ENCODE peak calls at places on chromosomes 5 and 9, in ten cellular contexts. N is GM06990, Z is sciatic nerve, U is HFFc6, A is NCI-H345, K is mucosa of gallbladder, B is kidney tubule cell, G is progenitor cell of endocrine pancreas, T is HEK293T, X is fibroblast of the aortic adventitia. P is an unnamed sample.

GRCh38 chr5:116455061-116455460 is 119.6 kb downstream of the SEMA6A start:
- DNase-seq in N (no peak), Z (no peak), U (peak; percentile 47), A (no peak), K (no peak), B (peak; percentile 85), G (no peak), T (no peak), X (peak; percentile 68), P (no peak)

GRCh38 chr5:2207416-2207950 is 324.8 kb upstream of the IRX4 start:
- DNase-seq in N (no peak), Z (no peak), U (no peak), A (no peak), K (peak; percentile 5), B (no peak), G (no peak), T (no peak), X (no peak), P (no peak)

GRCh38 chr9:94919376-94920098 is 193.0 kb downstream of the AOPEP start:
- DNase-seq in N (no peak), Z (no peak), U (peak; percentile 70), A (no peak), K (no peak), B (peak; percentile 34), G (no peak), T (no peak), X (no peak), P (peak; percentile 65)

GRCh38 chr9:123775289-123775688 is 154.6 kb downstream of the DENND1A start:
- DNase-seq in N (no peak), Z (no peak), U (no peak), A (no peak), K (no peak), B (no peak), G (no peak), T (no peak), X (no peak), P (no peak)

GRCh38 chr9:20358201-20358600 is 264.1 kb downstream of the MLLT3 start:
- DNase-seq in N (no peak), Z (no peak), U (peak; percentile 56), A (no peak), K (no peak), B (peak; percentile 54), G (no peak), T (no peak), X (peak; percentile 36), P (no peak)

GRCh38 chr5:132296412-132297001 is 2.3 kb downstream of the SLC22A4 start:
- DNase-seq in N (no peak), Z (no peak), U (no peak), A (no peak), K (no peak), B (no peak), G (no peak), T (no peak), X (peak; percentile 40), P (no peak)

GRCh38 chr5:149608936-149609502 is 27.7 kb downstream of the ARHGEF37 start:
- DNase-seq in N (no peak), Z (no peak), U (no peak), A (no peak), K (no peak), B (no peak), G (no peak), T (no peak), X (no peak), P (no peak)

GRCh38 chr5:54580997-54581741 is 63.6 kb downstream of the SNX18 start:
- DNase-seq in N (no peak), Z (no peak), U (peak; percentile 5), A (no peak), K (no peak), B (no peak), G (no peak), T (no peak), X (peak; percentile 72), P (no peak)

GRCh38 chr5:126234563-126235195 is 188.5 kb upstream of the GRAMD2B start:
- DNase-seq in N (no peak), Z (no peak), U (no peak), A (no peak), K (no peak), B (peak; percentile 64), G (no peak), T (peak; percentile 55), X (peak; percentile 17), P (no peak)

GRCh38 chr9:70232476-70232875 is 26.3 kb upstream of the SMC5 start:
- DNase-seq in N (no peak), Z (no peak), U (no peak), A (no peak), K (no peak), B (no peak), G (no peak), T (no peak), X (no peak), P (no peak)

GRCh38 chr9:129408535-129409215 is 212.2 kb downstream of the C9orf50 start:
- DNase-seq in N (no peak), Z (no peak), U (no peak), A (no peak), K (peak; percentile 87), B (peak; percentile 40), G (no peak), T (no peak), X (no peak), P (no peak)

GRCh38 chr9:15576350-15577050 is 23.7 kb downstream of the CCDC171 start:
- DNase-seq in N (no peak), Z (no peak), U (no peak), A (no peak), K (no peak), B (peak; percentile 32), G (no peak), T (no peak), X (peak; percentile 4), P (no peak)

GRCh38 chr9:32644698-32645097 is 9.2 kb upstream of the TAF1L start:
- DNase-seq in N (no peak), Z (no peak), U (peak; percentile 89), A (no peak), K (no peak), B (peak; percentile 83), G (no peak), T (no peak), X (peak; percentile 97), P (no peak)

GRCh38 chr9:116124472-116125040 is 29.0 kb upstream of the PAPPA start:
- DNase-seq in N (no peak), Z (no peak), U (no peak), A (no peak), K (no peak), B (no peak), G (no peak), T (no peak), X (peak; percentile 71), P (no peak)

GRCh38 chr9:95502248-95502647 is 14.5 kb downstream of the PTCH1 start:
- DNase-seq in N (no peak), Z (no peak), U (no peak), A (no peak), K (no peak), B (no peak), G (no peak), T (no peak), X (no peak), P (no peak)